ENCODE peak calls at places on chromosomes 1 and 21, in six cellular contexts. F is endodermal cell, M is suprapubic skin, V is lower lobe of right lung, U is tibial artery, I is psoas muscle. X is an unnamed sample.

GRCh38 chr1:148355976-148356375 is 127.1 kb downstream of the PPIAL4G start:
- DNase-seq in F (no peak), U (no peak), M (no peak), V (no peak), I (no peak), X (no peak)

GRCh38 chr1:54815086-54815876 is 14.2 kb upstream of the TTC22 start:
- DNase-seq in V (no peak), F (no peak), I (no peak), M (peak; percentile 72), U (no peak), X (no peak)

GRCh38 chr1:204983881-204984280 is 59.1 kb upstream of the CNTN2 start:
- DNase-seq in M (no peak), V (no peak), U (no peak), I (no peak), F (no peak), X (no peak)

GRCh38 chr21:36079010-36079649 is 9.3 kb downstream of the CBR1 start:
- DNase-seq in M (no peak), V (peak; percentile 63), I (no peak), U (no peak), F (no peak), X (no peak)

GRCh38 chr21:46160563-46161179 is 5.3 kb upstream of the FTCD start:
- DNase-seq in F (no peak), U (peak; percentile 53), V (no peak), I (peak; percentile 48), M (peak; percentile 69), X (peak; percentile 9)

GRCh38 chr21:41133896-41134522 is 34.0 kb upstream of the BACE2 start:
- DNase-seq in V (no peak), I (no peak), F (peak; percentile 57), M (no peak), U (no peak), X (no peak)

GRCh38 chr1:96487404-96487803 is 234.2 kb upstream of the PTBP2 start:
- DNase-seq in F (no peak), V (no peak), U (no peak), M (no peak), I (no peak), X (no peak)

GRCh38 chr21:45386336-45386727 is 18.6 kb upstream of the COL18A1 start:
- DNase-seq in V (peak; percentile 51), F (peak; percentile 41), U (peak; percentile 56), I (peak; percentile 32), M (no peak), X (peak; percentile 3)

GRCh38 chr1:234170622-234171021 is 202.6 kb upstream of the COA6 start:
- DNase-seq in V (no peak), M (no peak), U (no peak), I (no peak), F (no peak), X (no peak)

GRCh38 chr1:199089393-199090122 is 450.7 kb downstream of the PTPRC start:
- DNase-seq in U (no peak), M (no peak), I (no peak), F (no peak), V (no peak), X (no peak)

GRCh38 chr1:211576717-211577116 is 2.2 kb downstream of the SLC30A1 start:
- DNase-seq in I (no peak), M (no peak), U (no peak), F (no peak), V (no peak), X (no peak)

GRCh38 chr1:244248426-244248825 is 197.3 kb downstream of the ZBTB18 start:
- DNase-seq in I (no peak), F (no peak), V (no peak), M (no peak), U (no peak), X (no peak)

GRCh38 chr1:84442256-84442655 is 36.8 kb upstream of the RPF1 start:
- DNase-seq in I (no peak), M (no peak), F (no peak), U (no peak), V (no peak), X (no peak)

GRCh38 chr1:119133987-119134386 is 6.5 kb downstream of the WARS2 start:
- DNase-seq in V (no peak), M (no peak), F (no peak), U (no peak), I (no peak), X (no peak)

GRCh38 chr1:201059871-201060555 is 36.5 kb upstream of the KIF21B start:
- DNase-seq in U (no peak), M (no peak), V (no peak), I (no peak), F (no peak), X (no peak)

GRCh38 chr1:156627313-156627880 is 8.2 kb downstream of the HAPLN2 start:
- DNase-seq in F (peak; percentile 85), M (no peak), V (no peak), I (no peak), U (no peak), X (peak; percentile 67)

GRCh38 chr1:12556368-12556930 is 61.6 kb downstream of the DHRS3 start:
- DNase-seq in I (peak; percentile 81), M (no peak), U (peak; percentile 90), V (peak; percentile 63), F (peak; percentile 57), X (no peak)

GRCh38 chr1:240687820-240688219 is 75.9 kb upstream of the GREM2 start:
- DNase-seq in F (no peak), I (no peak), M (no peak), V (no peak), U (no peak), X (no peak)

GRCh38 chr21:29961291-29962027 is 21.7 kb upstream of the GRIK1 start:
- DNase-seq in U (no peak), I (no peak), M (no peak), V (no peak), F (no peak), X (no peak)

GRCh38 chr1:205554016-205554811 is 49.7 kb downstream of the CDK18 start:
- DNase-seq in V (no peak), I (no peak), U (no peak), F (no peak), M (no peak), X (no peak)

GRCh38 chr1:53585565-53585964 is 126.4 kb downstream of the DMRTB1 start:
- DNase-seq in I (no peak), U (peak; percentile 40), F (peak; percentile 30), M (peak; percentile 40), V (no peak), X (no peak)

GRCh38 chr1:21506804-21507203 is 2.4 kb upstream of the ALPL start:
- DNase-seq in V (no peak), I (no peak), F (no peak), U (peak; percentile 51), M (no peak), X (no peak)

GRCh38 chr1:172356620-172357019 is 63.9 kb upstream of the C1orf105 start:
- DNase-seq in M (no peak), V (no peak), I (no peak), U (no peak), F (no peak), X (no peak)
- TF ChIP-seq CTCF in M (no peak), V (no peak), I (no peak), U (no peak), F (no peak), X (peak; percentile 5)

GRCh38 chr1:109083495-109083894 is 7.1 kb upstream of the TMEM167B start:
- DNase-seq in I (no peak), U (no peak), M (no peak), F (no peak), V (no peak), X (no peak)

GRCh38 chr1:109075531-109076490 is at the start of gene TAF13:
- DNase-seq in V (peak; percentile 97), I (peak; percentile 98), F (peak; percentile 97), U (peak; percentile 96), M (peak; percentile 96), X (peak; percentile 98)

GRCh38 chr1:109078317-109078716 is 2.5 kb upstream of the TAF13 start:
- DNase-seq in M (no peak), U (no peak), F (no peak), V (no peak), I (no peak), X (no peak)

GRCh38 chr1:109080441-109081082 is 4.8 kb upstream of the TAF13 start:
- DNase-seq in M (no peak), U (no peak), V (no peak), I (no peak), F (no peak), X (no peak)

DNA sequence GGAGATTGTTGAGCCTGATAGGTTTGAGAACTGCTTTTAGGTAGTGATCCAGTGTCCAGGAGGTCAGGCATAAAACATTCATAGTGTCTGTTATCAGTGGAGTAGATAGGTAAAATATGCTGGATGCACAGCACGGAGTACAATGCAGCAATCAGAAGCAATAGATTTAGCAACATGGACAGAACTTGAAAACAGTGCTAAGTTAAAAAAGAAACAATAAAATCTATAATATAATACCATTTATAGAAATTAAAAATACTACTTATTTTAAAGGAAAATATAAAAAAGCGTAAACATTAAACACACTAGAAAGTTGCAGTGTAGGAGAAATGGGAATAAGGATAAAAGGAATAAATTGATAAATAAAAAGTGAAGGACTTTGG is 3.4 kb upstream of the TAF13 start:
- DNase-seq in V (no peak), I (no peak), F (no peak), U (no peak), M (no peak), X (no peak)
- H3K4me3 ChIP-seq in V (no peak overlapping the region), I (no peak overlapping the region), F (no peak overlapping the region), U (no peak overlapping the region), M (peak overlapping the region; percentile 22), X (no peak overlapping the region)

GRCh38 chr1:29033829-29034466 is 89.8 kb downstream of the TMEM200B start:
- DNase-seq in U (no peak), V (no peak), I (no peak), F (no peak), M (no peak), X (no peak)
- H3K4me1 ChIP-seq in U (no peaks in the 10 kb centered on the region), V (no peaks in the 10 kb centered on the region), I (no peaks in the 10 kb centered on the region), F (no peaks in the 10 kb centered on the region), M (no peaks in the 10 kb centered on the region), X (peaks cover 9% of the 10 kb centered on the region)

GRCh38 chr21:37223804-37224345 is 43.3 kb downstream of the VPS26C start:
- DNase-seq in I (no peak), M (no peak), U (no peak), F (no peak), V (no peak), X (no peak)

GRCh38 chr21:37220981-37221664 is 46.0 kb downstream of the VPS26C start:
- DNase-seq in U (peak; percentile 95), M (peak; percentile 98), F (peak; percentile 87), I (peak; percentile 97), V (peak; percentile 99), X (peak; percentile 99)

GRCh38 chr21:37219766-37220432 is 47.2 kb downstream of the VPS26C start:
- DNase-seq in I (no peak), M (no peak), V (no peak), F (no peak), U (no peak), X (no peak)

GRCh38 chr21:37224861-37225260 is 42.3 kb downstream of the VPS26C start:
- DNase-seq in V (no peak), U (no peak), M (no peak), I (no peak), F (no peak), X (no peak)

DNA sequence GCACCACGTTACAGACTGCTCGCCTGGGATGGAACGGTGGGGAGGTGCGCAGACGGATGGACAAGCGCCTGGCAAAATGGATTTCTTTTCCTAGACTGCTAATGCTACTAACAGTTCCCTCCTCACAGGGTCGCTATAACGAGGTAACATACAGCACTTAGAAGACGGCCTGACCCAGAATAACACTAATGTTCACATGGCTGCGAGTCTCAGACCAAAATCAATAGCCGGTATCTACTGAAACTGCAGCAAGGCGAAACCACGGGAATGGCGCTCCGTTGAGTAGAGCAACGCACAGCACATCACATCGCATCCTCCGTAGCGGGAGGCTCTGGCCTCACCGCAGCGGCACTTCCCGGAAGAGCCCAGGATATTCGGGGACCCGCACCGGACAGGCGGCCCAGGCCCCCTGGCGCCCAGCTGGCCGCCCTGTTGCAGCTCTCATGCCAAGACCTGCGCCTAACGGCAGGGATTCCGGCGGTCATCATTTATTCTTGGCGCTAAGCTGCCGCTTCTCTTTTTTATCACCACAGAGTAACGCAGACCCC is 46.6 kb downstream of the VPS26C start:
- DNase-seq in F (no peak), U (no peak), I (no peak), M (no peak), V (no peak), X (no peak)
- TF ChIP-seq CTCF in F (no peak), U (no peak), I (no peak), M (no peak), V (peak; percentile 9), X (peak; percentile 31)